ENCODE peak calls at places on chromosomes 6 and 20, in four cellular contexts. E, D, J and L are unnamed samples.

GRCh38 chr6:121999458-122000065 is 399.9 kb upstream of the HSF2 start:
- DNase-seq in E (no peak), D (no peak), J (no peak), L (no peak)

GRCh38 chr6:15426395-15426794 is 180.5 kb downstream of the JARID2 start:
- DNase-seq in E (no peak), D (no peak), J (no peak), L (no peak)

GRCh38 chr20:58102744-58103516 is 125.5 kb downstream of the ANKRD60 start:
- DNase-seq in E (no peak), D (no peak), J (no peak), L (no peak)

GRCh38 chr6:136012198-136012884 is 160.8 kb downstream of the PDE7B start:
- DNase-seq in E (peak; percentile 94), D (no peak), J (no peak), L (peak; percentile 61)

GRCh38 chr20:2509468-2509781 is 710 bp upstream of the ZNF343 start:
- DNase-seq in E (no peak), D (no peak), J (no peak), L (no peak)

GRCh38 chr6:99563056-99563723 is 5.3 kb downstream of the CCNC start:
- DNase-seq in E (no peak), D (no peak), J (no peak), L (peak; percentile 60)

GRCh38 chr6:28884423-28885148 is 39.2 kb downstream of the TRIM27 start:
- DNase-seq in E (no peak), D (no peak), J (no peak), L (no peak)

GRCh38 chr20:58575776-58576589 is 60.8 kb upstream of the APCDD1L start:
- DNase-seq in E (no peak), D (no peak), J (no peak), L (no peak)

GRCh38 chr6:75446278-75446880 is 47.2 kb downstream of the FILIP1 start:
- DNase-seq in E (no peak), D (no peak), J (no peak), L (no peak)

GRCh38 chr6:143569035-143569434 is 57.5 kb upstream of the FUCA2 start:
- DNase-seq in E (peak; percentile 53), D (no peak), J (no peak), L (no peak)

GRCh38 chr6:107493158-107494057 is 3.5 kb downstream of the SOBP start:
- DNase-seq in E (peak; percentile 67), D (no peak), J (no peak), L (peak; percentile 22)

GRCh38 chr20:63045401-63045800 is 38.6 kb upstream of the BHLHE23 start:
- DNase-seq in E (no peak), D (no peak), J (no peak), L (no peak)

GRCh38 chr20:17611290-17611539 is 41.3 kb downstream of the DSTN start:
- DNase-seq in E (no peak), D (no peak), J (no peak), L (no peak)

GRCh38 chr6:79671605-79672266 is 40.6 kb downstream of the SH3BGRL2 start:
- DNase-seq in E (peak; percentile 40), D (no peak), J (peak; percentile 31), L (peak; percentile 80)

GRCh38 chr20:1108437-1108920 is 9.9 kb upstream of the PSMF1 start:
- DNase-seq in E (peak; percentile 23), D (no peak), J (peak; percentile 52), L (peak; percentile 35)

GRCh38 chr20:17747431-17747846 is 47.7 kb downstream of the BANF2 start:
- DNase-seq in E (peak; percentile 94), D (no peak), J (no peak), L (peak; percentile 85)

GRCh38 chr6:74434165-74434564 is 738.2 kb downstream of the CD109 start:
- DNase-seq in E (no peak), D (no peak), J (no peak), L (no peak)

GRCh38 chr6:159594750-159595117 is 98.3 kb downstream of the SOD2 start:
- DNase-seq in E (peak; percentile 82), D (no peak), J (no peak), L (peak; percentile 25)

GRCh38 chr6:160137989-160138835 is 16.6 kb downstream of the SLC22A1 start:
- DNase-seq in E (peak; percentile 72), D (peak; percentile 23), J (peak; percentile 60), L (peak; percentile 56)

GRCh38 chr6:120908767-120909166 is 425.5 kb downstream of the TBC1D32 start:
- DNase-seq in E (no peak), D (no peak), J (no peak), L (no peak)

GRCh38 chr20:3383878-3384495 is 23.5 kb downstream of the DNAAF9 start:
- DNase-seq in E (no peak), D (no peak), J (no peak), L (no peak)

GRCh38 chr6:150391414-150391813 is 22.6 kb downstream of the IYD start:
- DNase-seq in E (no peak), D (no peak), J (no peak), L (no peak)

DNA sequence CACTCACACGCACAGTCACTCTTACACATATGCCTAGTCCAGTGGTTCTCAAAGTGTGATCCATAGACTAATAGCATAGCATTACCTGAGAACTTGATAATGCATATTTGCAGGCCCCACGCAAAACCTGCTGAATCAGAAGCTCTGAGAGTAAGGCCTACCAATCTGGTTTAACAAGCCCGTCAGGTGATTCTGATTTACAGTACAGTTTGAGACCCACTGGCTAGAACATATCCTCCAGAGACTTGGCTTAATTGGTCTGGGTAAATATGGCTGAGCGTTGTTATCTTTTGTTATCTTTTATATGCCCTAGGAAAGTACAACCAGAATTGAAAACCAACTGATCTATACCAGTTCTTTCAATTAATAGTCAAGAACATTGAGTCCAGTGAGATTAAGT is 9.6 kb downstream of the TSPYL4 start:
- DNase-seq in E (no peak), D (no peak), J (no peak), L (no peak)
- H3K4me1 ChIP-seq in E (peaks cover 3% of the 10 kb centered on the region), D (no peaks in the 10 kb centered on the region), J (no peaks in the 10 kb centered on the region), L (peaks cover 12% of the 10 kb centered on the region)

GRCh38 chr6:112663705-112664104 is 316.6 kb downstream of the RFPL4B start:
- DNase-seq in E (no peak), D (no peak), J (no peak), L (no peak)
- H3K9ac ChIP-seq in E (no peak overlapping the region), D (no peak overlapping the region), J (no peak overlapping the region), L (no peak overlapping the region)

GRCh38 chr6:53931086-53931485 is 136.3 kb downstream of the LRRC1 start:
- DNase-seq in E (no peak), D (no peak), J (no peak), L (no peak)
- TF ChIP-seq FOS in E (no peak), D (no peak), J (no peak), L (no peak)

DNA sequence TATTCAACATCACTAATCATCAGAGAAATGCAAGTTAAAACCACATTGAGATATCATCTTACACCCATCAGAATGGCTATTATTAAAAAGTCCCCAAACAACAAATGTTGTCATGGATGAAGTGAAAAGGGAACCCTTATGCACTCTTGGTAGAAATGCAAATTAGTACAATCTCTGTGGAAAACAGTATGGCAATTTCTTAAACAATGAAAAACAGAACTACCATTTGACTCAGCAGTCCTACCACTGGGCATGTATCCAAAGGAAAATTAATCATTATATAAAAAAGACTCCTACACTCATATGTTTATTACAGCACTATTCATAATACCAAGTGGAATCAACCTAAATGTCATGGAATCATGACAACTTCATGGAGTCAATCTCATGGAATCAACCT is 611.3 kb upstream of the GJE1 start:
- DNase-seq in E (peak; percentile 34), D (no peak), J (no peak), L (peak; percentile 24)
- H3K4me1 ChIP-seq in E (no peaks in the 10 kb centered on the region), D (no peaks in the 10 kb centered on the region), J (no peaks in the 10 kb centered on the region), L (no peaks in the 10 kb centered on the region)

GRCh38 chr6:41935190-41935569 is 6.4 kb downstream of the CCND3 start:
- DNase-seq in E (no peak), D (no peak), J (no peak), L (no peak)
- H3K9ac ChIP-seq in E (no peak overlapping the region), D (no peak overlapping the region), J (no peak overlapping the region), L (no peak overlapping the region)

DNA sequence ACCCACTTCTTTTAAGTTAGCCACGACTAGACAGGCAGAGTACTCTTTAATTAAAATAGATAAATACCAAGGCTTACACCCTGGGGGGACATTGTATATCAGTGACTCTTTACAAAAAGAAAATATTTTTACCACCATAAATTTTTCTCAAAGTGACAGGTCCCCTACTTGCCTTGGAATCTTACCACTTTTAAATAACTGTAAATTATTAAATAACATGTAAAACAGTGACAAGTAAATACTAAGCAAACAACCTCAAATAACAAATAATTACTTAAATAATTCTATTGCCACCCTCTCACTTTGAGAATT is 116.3 kb downstream of the OGFRL1 start:
- DNase-seq in E (no peak), D (no peak), J (no peak), L (no peak)
- TF ChIP-seq FOS in E (no peak), D (no peak), J (no peak), L (no peak)